ENCODE peak calls at places on chromosome 1, in four cellular contexts. One of them, this sample, is unnamed.

GRCh38 chr1:185408675-185409270 is 91.7 kb upstream of the IVNS1ABP start:
- DNase-seq in non-pigmented ciliary epithelial cell: no peak
- DNase-seq in pons: no peak
- DNase-seq in T-helper 17 cell: no peak
- DNase-seq in this sample: no peak

GRCh38 chr1:212669102-212669501 is 30.5 kb downstream of the BATF3 start:
- DNase-seq in non-pigmented ciliary epithelial cell: no peak
- DNase-seq in pons: no peak
- DNase-seq in T-helper 17 cell: no peak
- DNase-seq in this sample: no peak

GRCh38 chr1:81237531-81238528 is 562.9 kb upstream of the ADGRL2 start:
- DNase-seq in pons: no peak
- DNase-seq in non-pigmented ciliary epithelial cell: no peak
- DNase-seq in T-helper 17 cell: no peak
- DNase-seq in this sample: no peak

GRCh38 chr1:187276677-187277076 is 447.9 kb downstream of the PLA2G4A start:
- DNase-seq in pons: no peak
- DNase-seq in non-pigmented ciliary epithelial cell: no peak
- DNase-seq in T-helper 17 cell: no peak
- DNase-seq in this sample: no peak

GRCh38 chr1:23957096-23957495 is 2.5 kb upstream of the PNRC2 start:
- DNase-seq in pons: no peak
- DNase-seq in non-pigmented ciliary epithelial cell: no peak
- DNase-seq in T-helper 17 cell: no peak
- DNase-seq in this sample: no peak

GRCh38 chr1:204711103-204711946 is 25.8 kb upstream of the LRRN2 start:
- DNase-seq in non-pigmented ciliary epithelial cell: no peak
- DNase-seq in pons: no peak
- DNase-seq in T-helper 17 cell: no peak
- DNase-seq in this sample: no peak

GRCh38 chr1:20847619-20848080 is 60.5 kb upstream of the HP1BP3 start:
- DNase-seq in T-helper 17 cell: no peak
- DNase-seq in pons: no peak
- DNase-seq in non-pigmented ciliary epithelial cell: peak
- DNase-seq in this sample: no peak

GRCh38 chr1:208682664-208683013 is 438.5 kb upstream of the PLXNA2 start:
- DNase-seq in pons: no peak
- DNase-seq in T-helper 17 cell: no peak
- DNase-seq in non-pigmented ciliary epithelial cell: no peak
- DNase-seq in this sample: no peak

GRCh38 chr1:156103521-156103947 is 11.0 kb upstream of the LMNA start:
- DNase-seq in T-helper 17 cell: no peak
- DNase-seq in pons: no peak
- DNase-seq in non-pigmented ciliary epithelial cell: no peak
- DNase-seq in this sample: peak

GRCh38 chr1:58726581-58726980 is 26.7 kb upstream of the MYSM1 start:
- DNase-seq in pons: no peak
- DNase-seq in non-pigmented ciliary epithelial cell: no peak
- DNase-seq in T-helper 17 cell: no peak
- DNase-seq in this sample: no peak

GRCh38 chr1:7346600-7347570 is 424.2 kb upstream of the VAMP3 start:
- DNase-seq in T-helper 17 cell: no peak
- DNase-seq in pons: no peak
- DNase-seq in non-pigmented ciliary epithelial cell: no peak
- DNase-seq in this sample: no peak

GRCh38 chr1:95171270-95172245 is 54.4 kb downstream of the TLCD4 start:
- DNase-seq in T-helper 17 cell: no peak
- DNase-seq in non-pigmented ciliary epithelial cell: no peak
- DNase-seq in pons: peak
- DNase-seq in this sample: no peak

GRCh38 chr1:47694011-47694890 is 256.4 kb downstream of the FOXD2 start:
- DNase-seq in T-helper 17 cell: no peak
- DNase-seq in non-pigmented ciliary epithelial cell: no peak
- DNase-seq in pons: no peak
- DNase-seq in this sample: no peak

GRCh38 chr1:66571789-66572188 is 37.8 kb downstream of the SGIP1 start:
- DNase-seq in non-pigmented ciliary epithelial cell: no peak
- DNase-seq in T-helper 17 cell: no peak
- DNase-seq in pons: no peak
- DNase-seq in this sample: no peak

This sample was measured in T-helper 22 cell.